ENCODE peak calls at places on chromosome 7, in six cellular contexts. A is Peyer's patch, B is fibroblast of mammary gland, Q is ovary, X is cardiac muscle cell, S is CD14-positive monocyte. O is an unnamed sample.
A peak's percentile ranks its signal among the peaks of the same experiment; 100 is the strongest.

GRCh38 chr7:135768467-135768866 is 19.9 kb upstream of the FAM180A start:
- DNase-seq in Q (no peak), A (no peak), S (no peak), X (no peak), B (no peak), O (no peak)

GRCh38 chr7:4080013-4080412 is 602.1 kb upstream of the FOXK1 start:
- DNase-seq in Q (no peak), A (no peak), S (no peak), X (no peak), B (no peak), O (no peak)

GRCh38 chr7:158662610-158663427 is 41.8 kb downstream of the NCAPG2 start:
- DNase-seq in S (no peak), X (no peak), B (no peak), Q (no peak), A (no peak), O (no peak)

GRCh38 chr7:138843632-138844580 is 45.9 kb upstream of the ATP6V0A4 start:
- DNase-seq in Q (no peak), A (no peak), X (no peak), B (no peak), S (no peak), O (no peak)

GRCh38 chr7:126689037-126689436 is 563.7 kb downstream of the GRM8 start:
- DNase-seq in A (no peak), S (no peak), Q (no peak), X (peak; percentile 15), B (no peak), O (no peak)

GRCh38 chr7:45971171-45971570 is 50.1 kb upstream of the IGFBP3 start:
- DNase-seq in Q (no peak), A (no peak), X (no peak), S (no peak), B (no peak), O (no peak)

GRCh38 chr7:100949931-100950443 is 653 bp downstream of the MUC3A start:
- DNase-seq in B (no peak), X (no peak), A (peak; percentile 58), Q (no peak), S (no peak), O (no peak)

GRCh38 chr7:29748286-29749099 is 57.8 kb upstream of the WIPF3 start:
- DNase-seq in Q (no peak), A (no peak), B (peak; percentile 64), X (peak; percentile 72), S (no peak), O (no peak)

GRCh38 chr7:157549612-157550299 is 213.0 kb downstream of the DNAJB6 start:
- DNase-seq in B (no peak), S (no peak), A (peak; percentile 33), Q (no peak), X (no peak), O (no peak)

GRCh38 chr7:41702635-41703371 is at the start of gene INHBA:
- DNase-seq in A (no peak), X (peak; percentile 81), S (no peak), Q (peak; percentile 70), B (peak; percentile 95), O (no peak)

GRCh38 chr7:2248984-2249694 is 7.1 kb downstream of the NUDT1 start:
- DNase-seq in X (peak; percentile 95), Q (peak; percentile 59), A (peak; percentile 74), S (no peak), B (peak; percentile 96), O (no peak)

GRCh38 chr7:33849961-33850559 is 55.3 kb upstream of the BMPER start:
- DNase-seq in X (no peak), S (no peak), A (peak; percentile 52), B (no peak), Q (no peak), O (no peak)

GRCh38 chr7:34158754-34159153 is 253.4 kb downstream of the BMPER start:
- DNase-seq in Q (no peak), X (no peak), S (no peak), B (no peak), A (no peak), O (no peak)

GRCh38 chr7:131557521-131558385 is 1.3 kb upstream of the PODXL start:
- DNase-seq in Q (peak; percentile 39), S (no peak), B (no peak), A (no peak), X (no peak), O (peak; percentile 25)

GRCh38 chr7:26526288-26526587 is 234.6 kb downstream of the SNX10 start:
- DNase-seq in Q (no peak), A (no peak), B (no peak), X (no peak), S (no peak), O (no peak)

GRCh38 chr7:92685146-92686042 is 95.2 kb upstream of the FAM133B start:
- DNase-seq in A (no peak), Q (no peak), X (no peak), S (no peak), B (no peak), O (no peak)

GRCh38 chr7:105098863-105099515 is 85.0 kb downstream of the KMT2E start:
- DNase-seq in B (peak; percentile 33), S (no peak), A (no peak), X (no peak), Q (no peak), O (no peak)

GRCh38 chr7:48085433-48085791 is 3.7 kb upstream of the UPP1 start:
- DNase-seq in B (no peak), Q (no peak), X (no peak), A (no peak), S (no peak), O (no peak)

GRCh38 chr7:130982160-130982638 is 248.2 kb upstream of the KLF14 start:
- DNase-seq in A (peak; percentile 69), S (no peak), X (peak; percentile 56), Q (no peak), B (peak; percentile 66), O (no peak)

GRCh38 chr7:41967156-41967555 is 264.3 kb upstream of the INHBA start:
- DNase-seq in A (no peak), X (peak; percentile 78), B (peak; percentile 81), S (no peak), Q (no peak), O (no peak)

GRCh38 chr7:98483276-98483963 is 82.5 kb upstream of the BAIAP2L1 start:
- DNase-seq in A (no peak), Q (no peak), X (no peak), S (no peak), B (no peak), O (no peak)

GRCh38 chr7:73638921-73639320 is 14.6 kb upstream of the MLXIPL start:
- DNase-seq in A (no peak), X (no peak), Q (no peak), S (no peak), B (no peak), O (no peak)

GRCh38 chr7:584122-584465 is 64.4 kb upstream of the PDGFA start:
- DNase-seq in X (no peak), Q (no peak), B (no peak), S (peak; percentile 88), A (peak; percentile 81), O (no peak)

GRCh38 chr7:52799817-52800216 is 235.6 kb upstream of the POM121L12 start:
- DNase-seq in Q (no peak), B (no peak), A (no peak), S (no peak), X (no peak), O (no peak)

GRCh38 chr7:121404348-121404747 is 8.2 kb upstream of the FAM3C start:
- DNase-seq in S (no peak), Q (no peak), B (no peak), X (no peak), A (no peak), O (no peak)

GRCh38 chr7:121398246-121398645 is 2.1 kb upstream of the FAM3C start:
- DNase-seq in B (no peak), Q (no peak), S (no peak), A (no peak), X (no peak), O (no peak)

GRCh38 chr7:121397832-121398231 is 1.7 kb upstream of the FAM3C start:
- DNase-seq in A (no peak), B (no peak), Q (no peak), X (no peak), S (no peak), O (no peak)

GRCh38 chr7:121397346-121397745 is 1.2 kb upstream of the FAM3C start:
- DNase-seq in B (no peak), A (no peak), Q (no peak), X (no peak), S (no peak), O (no peak)

GRCh38 chr7:121401896-121402295 is 5.8 kb upstream of the FAM3C start:
- DNase-seq in Q (no peak), X (no peak), A (no peak), S (no peak), B (no peak), O (no peak)
- TF ChIP-seq CTCF in Q (no peak), X (no peak), A (no peak), S (no peak), B (no peak), O (no peak)

GRCh38 chr7:19116121-19117080 is 1.0 kb downstream of the TWIST1 start:
- DNase-seq in Q (no peak), X (peak; percentile 72), S (no peak), B (peak; percentile 48), A (no peak), O (no peak)

GRCh38 chr7:19118896-19119301 is 1.5 kb upstream of the TWIST1 start:
- DNase-seq in A (no peak), X (peak; percentile 30), B (no peak), S (no peak), Q (peak; percentile 13), O (peak; percentile 6)

GRCh38 chr7:19117081-19117869 is at the start of gene TWIST1:
- DNase-seq in S (no peak), A (no peak), Q (peak; percentile 46), X (peak; percentile 97), B (peak; percentile 94), O (peak; percentile 46)

GRCh38 chr7:19119372-19119771 is 1.9 kb upstream of the TWIST1 start:
- DNase-seq in S (no peak), B (no peak), X (no peak), Q (no peak), A (no peak), O (no peak)

GRCh38 chr7:19117870-19118608 is 603 bp upstream of the TWIST1 start:
- DNase-seq in S (no peak), B (peak; percentile 30), X (peak; percentile 57), Q (no peak), A (no peak), O (no peak)
- TF ChIP-seq CTCF in S (no peak), B (peak; percentile 38), X (peak; percentile 40), Q (no peak), A (no peak), O (no peak)

GRCh38 chr7:141430426-141431142 is 120.6 kb upstream of the AGK start:
- DNase-seq in A (no peak), X (no peak), B (no peak), Q (no peak), S (no peak), O (no peak)
- TF ChIP-seq CTCF in A (no peak), X (no peak), B (no peak), Q (no peak), S (no peak), O (no peak)

DNA sequence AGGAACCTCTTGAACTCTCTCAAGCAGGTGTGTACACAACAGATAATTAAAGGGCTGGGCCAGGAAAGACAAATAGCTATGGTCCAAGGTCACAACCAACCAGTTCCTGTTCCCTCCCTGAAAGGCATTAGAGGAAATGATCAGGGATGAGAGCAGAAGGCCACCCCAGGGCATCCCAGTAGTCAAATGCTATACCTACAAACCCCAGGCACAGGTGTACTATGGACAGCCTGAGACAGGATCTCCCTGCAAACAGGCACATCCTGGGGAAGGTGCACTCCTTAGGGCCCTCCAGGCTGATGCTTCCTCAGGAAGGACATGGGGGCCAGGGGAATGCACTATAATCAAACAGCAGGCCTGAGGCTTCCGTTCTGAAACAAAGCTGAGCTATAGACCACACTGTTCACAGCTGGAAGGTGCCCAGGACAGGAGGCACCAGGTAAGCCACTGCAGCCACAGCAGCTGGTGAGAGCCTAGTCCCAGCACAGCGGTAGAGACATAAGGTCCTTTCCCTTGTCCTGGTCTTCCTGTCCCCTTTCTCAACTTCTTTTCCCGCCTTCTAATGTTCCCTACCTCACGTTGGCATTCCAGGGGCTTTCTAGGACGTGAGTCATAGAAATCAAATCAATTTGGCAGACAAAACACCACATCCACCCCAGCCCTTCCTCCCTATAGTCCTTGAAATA is 13.3 kb downstream of the PARP12 start:
- DNase-seq in Q (no peak), S (no peak), B (no peak), A (peak; percentile 71), X (peak; percentile 22), O (no peak)
- TF ChIP-seq CTCF in Q (no peak), S (no peak), B (no peak), A (no peak), X (no peak), O (no peak)

O was measured in neural crest cell.